ENCODE peak calls at places on chromosome 20, in seven cellular contexts. S, K, D, T, F, B and E are unnamed samples.

GRCh38 chr20:48096212-48096875 is 311.1 kb upstream of the SULF2 start:
- DNase-seq in S (no peak), K (no peak), D (peak; percentile 26), T (no peak), F (no peak), B (no peak), E (no peak)

GRCh38 chr20:63501818-63502670 is 3.2 kb upstream of the EEF1A2 start:
- DNase-seq in S (no peak), K (no peak), D (no peak), T (no peak), F (no peak), B (no peak), E (no peak)

GRCh38 chr20:43563429-43563828 is 4.6 kb downstream of the SGK2 start:
- DNase-seq in S (no peak), K (no peak), D (no peak), T (no peak), F (no peak), B (peak; percentile 45), E (no peak)

GRCh38 chr20:52105573-52106422 is 85.8 kb downstream of the ZFP64 start:
- DNase-seq in S (no peak), K (no peak), D (peak; percentile 88), T (peak; percentile 14), F (no peak), B (peak; percentile 45), E (peak; percentile 51)

GRCh38 chr20:57780906-57781305 is 71.1 kb upstream of the PMEPA1 start:
- DNase-seq in S (no peak), K (no peak), D (peak; percentile 9), T (no peak), F (no peak), B (no peak), E (no peak)

GRCh38 chr20:11777861-11778570 is 139.7 kb upstream of the BTBD3 start:
- DNase-seq in S (no peak), K (no peak), D (no peak), T (no peak), F (no peak), B (peak; percentile 25), E (peak; percentile 9)

GRCh38 chr20:62741701-62742491 is 33.3 kb downstream of the NTSR1 start:
- DNase-seq in S (no peak), K (no peak), D (peak; percentile 13), T (no peak), F (no peak), B (no peak), E (no peak)

GRCh38 chr20:18361678-18362077 is 73.4 kb downstream of the ZNF133 start:
- DNase-seq in S (no peak), K (no peak), D (no peak), T (no peak), F (no peak), B (no peak), E (no peak)

GRCh38 chr20:4800676-4801449 is 79.2 kb downstream of the PRND start:
- DNase-seq in S (no peak), K (no peak), D (no peak), T (no peak), F (no peak), B (no peak), E (no peak)

GRCh38 chr20:2820896-2821869 is 5.0 kb downstream of the TMEM239 start:
- DNase-seq in S (no peak), K (no peak), D (peak; percentile 78), T (no peak), F (peak; percentile 81), B (no peak), E (no peak)

GRCh38 chr20:43863821-43864544 is 50.7 kb upstream of the TOX2 start:
- DNase-seq in S (no peak), K (no peak), D (no peak), T (no peak), F (no peak), B (no peak), E (no peak)

GRCh38 chr20:47814632-47815415 is 29.5 kb upstream of the SULF2 start:
- DNase-seq in S (no peak), K (no peak), D (no peak), T (no peak), F (no peak), B (no peak), E (no peak)

GRCh38 chr20:13147971-13148370 is 73.1 kb upstream of the ISM1 start:
- DNase-seq in S (no peak), K (no peak), D (no peak), T (no peak), F (no peak), B (no peak), E (no peak)

GRCh38 chr20:39785252-39785917 is 823.2 kb downstream of the DHX35 start:
- DNase-seq in S (no peak), K (no peak), D (no peak), T (no peak), F (no peak), B (no peak), E (no peak)

GRCh38 chr20:19435820-19436219 is 223.4 kb downstream of the SLC24A3 start:
- DNase-seq in S (no peak), K (no peak), D (no peak), T (no peak), F (no peak), B (no peak), E (no peak)

GRCh38 chr20:45110301-45110700 is 4.7 kb downstream of the WFDC5 start:
- DNase-seq in S (no peak), K (no peak), D (no peak), T (no peak), F (no peak), B (no peak), E (no peak)

GRCh38 chr20:45111285-45111684 is 3.7 kb downstream of the WFDC5 start:
- DNase-seq in S (no peak), K (no peak), D (no peak), T (no peak), F (no peak), B (no peak), E (no peak)

GRCh38 chr20:45113865-45114264 is 1.1 kb downstream of the WFDC5 start:
- DNase-seq in S (no peak), K (no peak), D (no peak), T (no peak), F (no peak), B (no peak), E (no peak)

GRCh38 chr20:45109634-45110033 is 5.3 kb downstream of the WFDC5 start:
- DNase-seq in S (no peak), K (no peak), D (no peak), T (no peak), F (no peak), B (no peak), E (no peak)

DNA sequence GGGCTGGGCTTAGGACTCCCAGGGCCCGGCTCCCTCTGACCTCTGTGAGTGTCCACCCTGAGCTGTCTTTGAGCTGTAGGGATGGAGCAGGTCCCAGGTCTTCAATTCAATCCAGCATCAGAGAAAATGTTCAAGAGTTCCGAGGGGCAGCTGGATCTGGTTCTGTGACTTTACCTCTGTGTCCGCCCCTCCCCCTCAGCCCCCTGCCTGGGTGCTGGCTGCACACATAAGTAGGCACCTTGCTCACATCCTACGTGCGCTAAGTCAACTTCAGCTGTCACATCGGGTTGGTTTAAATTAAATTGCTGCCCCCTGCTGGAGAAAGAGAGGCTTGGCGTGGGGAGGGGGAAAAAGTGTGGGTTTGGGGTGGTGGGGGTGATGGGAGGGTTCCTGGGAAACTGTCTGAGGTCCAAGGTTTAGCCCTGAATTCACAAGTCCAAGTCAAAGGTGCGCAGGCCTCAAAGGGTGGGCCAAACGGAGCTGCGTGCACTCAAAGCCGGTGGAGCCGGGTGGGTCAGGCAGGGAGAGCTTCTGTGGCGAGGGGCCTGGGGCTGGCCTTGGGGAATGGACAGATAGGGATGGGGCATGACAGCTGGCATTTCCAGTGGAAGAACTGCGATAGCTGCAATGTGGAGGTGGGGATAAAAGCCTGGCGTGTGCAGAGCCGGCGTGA is 3.0 kb downstream of the WFDC5 start:
- DNase-seq in S (no peak), K (no peak), D (no peak), T (peak; percentile 23), F (no peak), B (peak; percentile 23), E (peak; percentile 50)
- TF ChIP-seq CTCF in S (peak; percentile 19), K (no peak), D (no peak), T (peak; percentile 59), F (peak; percentile 62), B (peak; percentile 49), E (peak; percentile 64)

GRCh38 chr20:1467082-1467354 is 369 bp upstream of the NSFL1C start:
- DNase-seq in S (no peak), K (no peak), D (no peak), T (no peak), F (no peak), B (no peak), E (no peak)
- TF ChIP-seq CTCF in S (no peak), K (peak; percentile 51), D (no peak), T (no peak), F (no peak), B (no peak), E (no peak)

GRCh38 chr20:46562373-46563169 is 12.1 kb upstream of the OCSTAMP start:
- DNase-seq in S (peak; percentile 63), K (peak; percentile 39), D (peak; percentile 92), T (peak; percentile 79), F (no peak), B (peak; percentile 71), E (peak; percentile 66)

GRCh38 chr20:46559685-46560440 is 9.4 kb upstream of the OCSTAMP start:
- DNase-seq in S (no peak), K (no peak), D (peak; percentile 43), T (no peak), F (no peak), B (no peak), E (no peak)

GRCh38 chr20:46563170-46563847 is 12.9 kb upstream of the OCSTAMP start:
- DNase-seq in S (no peak), K (no peak), D (peak; percentile 68), T (peak; percentile 20), F (no peak), B (no peak), E (no peak)

GRCh38 chr20:46563848-46564197 is 13.4 kb upstream of the OCSTAMP start:
- DNase-seq in S (no peak), K (no peak), D (peak; percentile 74), T (no peak), F (no peak), B (no peak), E (no peak)

GRCh38 chr20:46562009-46562372 is 11.5 kb upstream of the OCSTAMP start:
- DNase-seq in S (no peak), K (no peak), D (no peak), T (no peak), F (no peak), B (no peak), E (no peak)
- TF ChIP-seq CTCF in S (no peak), K (no peak), D (no peak), T (no peak), F (no peak), B (no peak), E (no peak)

DNA sequence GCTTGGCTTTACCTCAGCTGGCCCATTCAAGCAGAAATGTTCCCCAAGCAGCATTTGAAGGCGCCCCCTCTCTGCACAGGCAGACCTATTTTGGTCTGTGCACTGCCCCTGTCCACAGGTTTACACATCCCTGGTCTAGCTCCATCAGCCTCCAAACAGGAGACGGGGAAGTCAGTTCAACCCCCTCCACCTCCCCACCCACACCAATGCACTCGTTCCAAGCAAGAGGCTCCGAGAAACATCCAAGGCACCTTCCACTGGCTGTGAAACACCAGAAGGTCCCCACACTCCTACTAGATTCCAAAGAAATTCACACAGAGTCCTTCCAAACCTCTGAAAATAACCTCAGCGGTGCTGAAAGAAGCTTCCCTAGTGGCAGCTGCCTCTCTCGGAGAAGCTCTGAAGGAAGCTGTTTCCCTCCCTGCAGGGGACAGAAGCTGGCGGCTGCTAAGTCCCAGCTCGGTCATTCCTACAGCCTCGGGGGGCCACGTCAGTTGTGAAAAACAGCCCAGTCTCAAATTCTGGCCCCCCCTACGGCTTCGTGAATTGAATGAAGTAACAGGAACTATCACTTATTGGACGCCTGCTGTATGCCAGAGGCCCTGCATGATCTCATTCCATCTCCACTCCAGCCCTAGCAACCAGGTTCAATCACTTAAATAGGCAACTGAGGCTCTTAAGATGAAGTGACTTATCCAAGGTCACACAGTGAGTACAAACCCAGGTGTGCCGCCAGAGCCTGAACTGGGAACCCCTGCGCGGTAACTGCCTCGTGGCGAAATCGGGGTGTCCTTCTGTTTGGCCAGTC is 815 bp downstream of the SPATA2 start:
- DNase-seq in S (no peak), K (peak; percentile 35), D (no peak), T (no peak), F (no peak), B (no peak), E (no peak)
- TF ChIP-seq CTCF in S (no peak), K (no peak), D (no peak), T (no peak), F (no peak), B (no peak), E (no peak)